ENCODE peak calls at places on chromosomes 6 and 20, in eight cellular contexts. One of them, this sample, is unnamed.
A peak's percentile ranks its signal among the peaks of the same experiment; 100 is the strongest.

GRCh38 chr6:151058021-151058733 is 181.6 kb upstream of the AKAP12 start:
- DNase-seq in HepG2: no peak
- DNase-seq in A549: no peak
- DNase-seq in HCT116: no peak
- DNase-seq in SK-N-SH: peak; percentile 71
- DNase-seq in GM12878: no peak
- DNase-seq in H1: peak; percentile 34
- DNase-seq in K562: no peak
- DNase-seq in this sample: no peak

GRCh38 chr6:44367686-44368085 is 19.8 kb upstream of the CDC5L start:
- DNase-seq in HCT116: no peak
- DNase-seq in GM12878: no peak
- DNase-seq in H1: no peak
- DNase-seq in HepG2: no peak
- DNase-seq in SK-N-SH: no peak
- DNase-seq in K562: no peak
- DNase-seq in A549: no peak
- DNase-seq in this sample: peak; percentile 29

GRCh38 chr6:20808984-20809383 is 274.7 kb downstream of the CDKAL1 start:
- DNase-seq in HCT116: no peak
- DNase-seq in K562: no peak
- DNase-seq in SK-N-SH: no peak
- DNase-seq in A549: no peak
- DNase-seq in H1: no peak
- DNase-seq in HepG2: no peak
- DNase-seq in GM12878: no peak
- DNase-seq in this sample: no peak

GRCh38 chr20:35773154-35773751 is 1.4 kb downstream of the PHF20 start:
- DNase-seq in H1: no peak
- DNase-seq in GM12878: peak; percentile 36
- DNase-seq in HepG2: no peak
- DNase-seq in K562: peak; percentile 27
- DNase-seq in SK-N-SH: no peak
- DNase-seq in HCT116: no peak
- DNase-seq in A549: no peak
- DNase-seq in this sample: peak; percentile 70

GRCh38 chr6:73581293-73581692 is 60.5 kb upstream of the EEF1A1 start:
- DNase-seq in GM12878: no peak
- DNase-seq in H1: no peak
- DNase-seq in A549: no peak
- DNase-seq in K562: no peak
- DNase-seq in HCT116: no peak
- DNase-seq in SK-N-SH: no peak
- DNase-seq in HepG2: no peak
- DNase-seq in this sample: no peak

GRCh38 chr6:139117734-139118133 is 17.1 kb upstream of the HECA start:
- DNase-seq in H1: no peak
- DNase-seq in HCT116: no peak
- DNase-seq in A549: no peak
- DNase-seq in HepG2: no peak
- DNase-seq in SK-N-SH: no peak
- DNase-seq in K562: no peak
- DNase-seq in GM12878: no peak
- DNase-seq in this sample: no peak

GRCh38 chr6:89999995-90000825 is 105.9 kb downstream of the GJA10 start:
- DNase-seq in K562: no peak
- DNase-seq in H1: no peak
- DNase-seq in A549: no peak
- DNase-seq in SK-N-SH: no peak
- DNase-seq in GM12878: no peak
- DNase-seq in HCT116: no peak
- DNase-seq in HepG2: no peak
- DNase-seq in this sample: no peak

GRCh38 chr20:16599257-16599656 is 26.0 kb upstream of the KIF16B start:
- DNase-seq in SK-N-SH: no peak
- DNase-seq in HepG2: no peak
- DNase-seq in HCT116: no peak
- DNase-seq in A549: no peak
- DNase-seq in H1: no peak
- DNase-seq in GM12878: no peak
- DNase-seq in K562: no peak
- DNase-seq in this sample: no peak

GRCh38 chr6:11802886-11803595 is 24.4 kb upstream of the ADTRP start:
- DNase-seq in H1: no peak
- DNase-seq in HepG2: no peak
- DNase-seq in HCT116: no peak
- DNase-seq in SK-N-SH: no peak
- DNase-seq in K562: no peak
- DNase-seq in A549: no peak
- DNase-seq in GM12878: no peak
- DNase-seq in this sample: no peak

GRCh38 chr6:15626878-15627683 is 35.7 kb downstream of the DTNBP1 start:
- DNase-seq in A549: no peak
- DNase-seq in SK-N-SH: peak; percentile 32
- DNase-seq in H1: no peak
- DNase-seq in HepG2: no peak
- DNase-seq in GM12878: no peak
- DNase-seq in K562: peak; percentile 32
- DNase-seq in HCT116: no peak
- DNase-seq in this sample: no peak

GRCh38 chr6:1027109-1027794 is 284.6 kb upstream of the FOXQ1 start:
- DNase-seq in A549: peak; percentile 18
- DNase-seq in H1: no peak
- DNase-seq in HepG2: no peak
- DNase-seq in K562: no peak
- DNase-seq in SK-N-SH: no peak
- DNase-seq in HCT116: peak; percentile 33
- DNase-seq in GM12878: no peak
- DNase-seq in this sample: no peak

GRCh38 chr6:7115452-7116223 is 7.9 kb downstream of the RREB1 start:
- DNase-seq in A549: no peak
- DNase-seq in K562: no peak
- DNase-seq in SK-N-SH: no peak
- DNase-seq in GM12878: no peak
- DNase-seq in HCT116: no peak
- DNase-seq in HepG2: no peak
- DNase-seq in H1: no peak
- DNase-seq in this sample: no peak

GRCh38 chr6:124879110-124879991 is 82.9 kb upstream of the RNF217 start:
- DNase-seq in HCT116: no peak
- DNase-seq in H1: no peak
- DNase-seq in SK-N-SH: no peak
- DNase-seq in K562: no peak
- DNase-seq in GM12878: no peak
- DNase-seq in HepG2: no peak
- DNase-seq in A549: no peak
- DNase-seq in this sample: no peak

GRCh38 chr6:139839506-139840156 is 465.2 kb upstream of the CITED2 start:
- DNase-seq in A549: no peak
- DNase-seq in GM12878: no peak
- DNase-seq in H1: no peak
- DNase-seq in K562: no peak
- DNase-seq in HCT116: no peak
- DNase-seq in HepG2: no peak
- DNase-seq in SK-N-SH: no peak
- DNase-seq in this sample: peak; percentile 96

GRCh38 chr6:28380381-28380780 is 19.2 kb downstream of the ZSCAN12 start:
- DNase-seq in K562: no peak
- DNase-seq in H1: no peak
- DNase-seq in GM12878: no peak
- DNase-seq in A549: no peak
- DNase-seq in HCT116: no peak
- DNase-seq in SK-N-SH: no peak
- DNase-seq in HepG2: peak; percentile 15
- DNase-seq in this sample: no peak

GRCh38 chr20:7291319-7291943 is 523.9 kb downstream of the BMP2 start:
- DNase-seq in HCT116: no peak
- DNase-seq in K562: no peak
- DNase-seq in HepG2: no peak
- DNase-seq in SK-N-SH: no peak
- DNase-seq in GM12878: no peak
- DNase-seq in H1: no peak
- DNase-seq in A549: no peak
- DNase-seq in this sample: no peak

GRCh38 chr6:116764961-116765841 is at the start of gene FAM162B:
- DNase-seq in H1: peak; percentile 75
- DNase-seq in SK-N-SH: peak; percentile 69
- DNase-seq in HepG2: peak; percentile 2
- DNase-seq in GM12878: no peak
- DNase-seq in HCT116: no peak
- DNase-seq in K562: no peak
- DNase-seq in A549: no peak
- DNase-seq in this sample: no peak

GRCh38 chr6:43016166-43016915 is 2.3 kb downstream of the KLHDC3 start:
- DNase-seq in SK-N-SH: no peak
- DNase-seq in GM12878: no peak
- DNase-seq in K562: no peak
- DNase-seq in HepG2: no peak
- DNase-seq in HCT116: no peak
- DNase-seq in A549: no peak
- DNase-seq in H1: no peak
- DNase-seq in this sample: no peak

GRCh38 chr6:43013020-43013842 is 515 bp downstream of the MEA1 start:
- DNase-seq in HCT116: no peak
- DNase-seq in H1: no peak
- DNase-seq in HepG2: no peak
- DNase-seq in SK-N-SH: no peak
- DNase-seq in GM12878: no peak
- DNase-seq in K562: no peak
- DNase-seq in A549: no peak
- DNase-seq in this sample: no peak

GRCh38 chr6:43012364-43012763 is 1.4 kb downstream of the MEA1 start:
- DNase-seq in HepG2: no peak
- DNase-seq in A549: no peak
- DNase-seq in HCT116: no peak
- DNase-seq in K562: no peak
- DNase-seq in GM12878: no peak
- DNase-seq in SK-N-SH: no peak
- DNase-seq in H1: no peak
- DNase-seq in this sample: no peak

GRCh38 chr6:43014434-43014909 is 423 bp downstream of the KLHDC3 start:
- DNase-seq in GM12878: no peak
- DNase-seq in HCT116: no peak
- DNase-seq in SK-N-SH: no peak
- DNase-seq in H1: no peak
- DNase-seq in K562: no peak
- DNase-seq in A549: peak; percentile 14
- DNase-seq in HepG2: no peak
- DNase-seq in this sample: no peak

GRCh38 chr6:43013843-43014433 is at the start of the genes KLHDC3 and MEA1:
- DNase-seq in GM12878: peak; percentile 100
- DNase-seq in SK-N-SH: peak; percentile 98
- DNase-seq in H1: peak; percentile 99
- DNase-seq in HepG2: peak; percentile 100
- DNase-seq in K562: peak; percentile 97
- DNase-seq in HCT116: peak; percentile 100
- DNase-seq in A549: peak; percentile 94
- DNase-seq in this sample: peak; percentile 100
- TF ChIP-seq CTCF in GM12878: no peak
- TF ChIP-seq CTCF in SK-N-SH: no peak
- TF ChIP-seq CTCF in H1: no peak
- TF ChIP-seq CTCF in HepG2: no peak
- TF ChIP-seq CTCF in K562: no peak
- TF ChIP-seq CTCF in HCT116: no peak
- TF ChIP-seq CTCF in A549: no peak
- TF ChIP-seq CTCF in this sample: no peak

DNA sequence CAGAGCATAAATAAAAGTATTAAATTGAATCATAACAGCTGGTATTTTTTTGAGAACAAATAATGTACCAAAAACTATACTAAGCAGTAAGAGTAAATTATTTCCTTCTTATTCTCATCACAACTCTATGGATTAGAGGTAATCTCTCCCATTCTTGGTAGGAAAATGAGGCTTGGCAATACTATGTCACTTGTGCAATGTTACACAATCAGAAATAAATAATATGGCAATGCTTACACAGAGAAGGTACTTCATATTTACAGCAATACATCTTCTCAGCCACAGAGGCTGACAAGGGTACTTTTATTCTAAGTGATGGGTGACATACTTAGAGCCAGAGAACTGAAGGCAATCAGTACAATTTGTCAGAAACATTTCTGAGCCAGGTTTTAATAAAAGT is 3.9 kb downstream of the DST start:
- DNase-seq in A549: no peak
- DNase-seq in H1: no peak
- DNase-seq in HepG2: no peak
- DNase-seq in SK-N-SH: no peak
- DNase-seq in GM12878: no peak
- DNase-seq in HCT116: no peak
- DNase-seq in K562: no peak
- DNase-seq in this sample: no peak
- H3K4me3 ChIP-seq in A549: no peak overlapping the region
- H3K4me3 ChIP-seq in H1: no peak overlapping the region
- H3K4me3 ChIP-seq in HepG2: no peak overlapping the region
- H3K4me3 ChIP-seq in SK-N-SH: no peak overlapping the region
- H3K4me3 ChIP-seq in GM12878: no peak overlapping the region
- H3K4me3 ChIP-seq in HCT116: no peak overlapping the region
- H3K4me3 ChIP-seq in K562: no peak overlapping the region
- H3K4me3 ChIP-seq in this sample: no peak overlapping the region

GRCh38 chr6:109759098-109759855 is 68.2 kb downstream of the FIG4 start:
- DNase-seq in SK-N-SH: no peak
- DNase-seq in H1: no peak
- DNase-seq in GM12878: no peak
- DNase-seq in A549: no peak
- DNase-seq in K562: no peak
- DNase-seq in HepG2: no peak
- DNase-seq in HCT116: no peak
- DNase-seq in this sample: no peak
- TF ChIP-seq MAX in SK-N-SH: no peak
- TF ChIP-seq MAX in H1: no peak
- TF ChIP-seq MAX in GM12878: no peak
- TF ChIP-seq MAX in A549: no peak
- TF ChIP-seq MAX in K562: no peak
- TF ChIP-seq MAX in HepG2: no peak
- TF ChIP-seq MAX in HCT116: no peak
- TF ChIP-seq MAX in this sample: no peak

GRCh38 chr6:122953766-122954165 is 42.3 kb upstream of the CLVS2 start:
- DNase-seq in HCT116: no peak
- DNase-seq in H1: no peak
- DNase-seq in K562: no peak
- DNase-seq in HepG2: no peak
- DNase-seq in GM12878: no peak
- DNase-seq in SK-N-SH: no peak
- DNase-seq in A549: no peak
- DNase-seq in this sample: no peak

GRCh38 chr6:122962196-122962595 is 33.8 kb upstream of the CLVS2 start:
- DNase-seq in H1: no peak
- DNase-seq in GM12878: no peak
- DNase-seq in K562: no peak
- DNase-seq in HepG2: no peak
- DNase-seq in HCT116: no peak
- DNase-seq in A549: no peak
- DNase-seq in SK-N-SH: no peak
- DNase-seq in this sample: no peak

DNA sequence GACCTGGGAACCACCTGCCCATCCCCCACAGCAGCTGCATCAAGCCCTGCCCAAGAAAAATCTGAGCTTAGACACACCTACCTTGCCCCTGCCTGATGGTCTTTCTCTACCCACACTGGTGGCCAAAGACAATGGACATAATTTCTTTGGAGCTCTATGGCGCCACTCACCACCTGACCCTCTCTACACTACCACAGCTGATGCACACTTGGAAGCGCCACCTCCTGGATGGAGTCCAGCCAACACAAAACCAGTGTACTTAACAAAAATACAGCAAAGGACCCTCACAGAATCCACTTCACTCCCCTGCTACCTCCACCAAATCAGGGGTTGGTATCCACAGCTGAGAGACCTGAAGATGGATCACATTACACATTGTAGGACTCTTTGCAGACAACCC is 39.7 kb upstream of the CLVS2 start:
- DNase-seq in K562: no peak
- DNase-seq in A549: no peak
- DNase-seq in H1: no peak
- DNase-seq in SK-N-SH: no peak
- DNase-seq in HCT116: no peak
- DNase-seq in HepG2: no peak
- DNase-seq in GM12878: no peak
- DNase-seq in this sample: no peak
- TF ChIP-seq CTCF in K562: no peak
- TF ChIP-seq CTCF in A549: no peak
- TF ChIP-seq CTCF in H1: peak; percentile 32
- TF ChIP-seq CTCF in SK-N-SH: no peak
- TF ChIP-seq CTCF in HCT116: no peak
- TF ChIP-seq CTCF in HepG2: no peak
- TF ChIP-seq CTCF in GM12878: no peak
- TF ChIP-seq CTCF in this sample: no peak

This sample was measured in NB4.